ENCODE peak calls at places on chromosomes 6 and 20, in seven cellular contexts. D, N, G, H, K, U and I are unnamed samples.

GRCh38 chr20:46132705-46133120 is 14.6 kb downstream of the CD40 start:
- DNase-seq in N (peak; percentile 93), G (no peak), U (peak; percentile 47), K (peak; percentile 92), H (peak; percentile 66), D (peak; percentile 93), I (peak; percentile 85)

GRCh38 chr20:32562495-32562911 is 22.6 kb downstream of the NOL4L start:
- DNase-seq in H (no peak), D (peak; percentile 76), N (peak; percentile 75), G (no peak), U (no peak), K (peak; percentile 32), I (no peak)

GRCh38 chr6:10847684-10848083 is 9.3 kb upstream of the MAK start:
- DNase-seq in G (no peak), K (no peak), N (no peak), U (no peak), H (no peak), D (no peak), I (no peak)

GRCh38 chr6:7594579-7595125 is 4.7 kb downstream of the SNRNP48 start:
- DNase-seq in U (no peak), K (no peak), D (no peak), N (no peak), G (no peak), H (no peak), I (no peak)

GRCh38 chr6:108735991-108736345 is 112.3 kb upstream of the ARMC2 start:
- DNase-seq in N (no peak), D (peak; percentile 74), K (no peak), G (no peak), H (no peak), U (no peak), I (no peak)

GRCh38 chr6:105136433-105137350 is 43.1 kb downstream of the POPDC3 start:
- DNase-seq in D (peak; percentile 86), U (peak; percentile 43), K (peak; percentile 84), G (no peak), N (peak; percentile 78), H (no peak), I (peak; percentile 49)

GRCh38 chr6:28347119-28347518 is 2.6 kb upstream of the ZKSCAN3 start:
- DNase-seq in G (no peak), N (no peak), U (no peak), H (no peak), D (no peak), K (no peak), I (no peak)

GRCh38 chr20:3902446-3902845 is 13.3 kb downstream of the PANK2 start:
- DNase-seq in D (no peak), N (no peak), G (no peak), U (no peak), H (no peak), K (no peak), I (no peak)

GRCh38 chr20:9200620-9201019 is 131.7 kb downstream of the PLCB4 start:
- DNase-seq in H (no peak), K (no peak), D (no peak), U (no peak), N (no peak), G (peak; percentile 51), I (no peak)

GRCh38 chr20:62018437-62019143 is 47.1 kb downstream of the TAF4 start:
- DNase-seq in H (no peak), U (no peak), K (no peak), N (no peak), D (no peak), G (no peak), I (no peak)

GRCh38 chr6:148720371-148720770 is 26.5 kb upstream of the UST start:
- DNase-seq in U (no peak), D (no peak), N (no peak), K (no peak), H (no peak), G (no peak), I (no peak)

GRCh38 chr6:31125162-31125561 is 4.9 kb upstream of the CDSN start:
- DNase-seq in N (no peak), U (peak; percentile 84), K (peak; percentile 78), D (peak; percentile 67), G (no peak), H (no peak), I (no peak)

GRCh38 chr6:141248056-141248799 is 884.5 kb upstream of the GJE1 start:
- DNase-seq in K (no peak), N (no peak), D (no peak), H (no peak), U (no peak), G (no peak), I (no peak)

GRCh38 chr20:47865912-47866311 is 80.6 kb upstream of the SULF2 start:
- DNase-seq in N (no peak), D (no peak), H (no peak), K (no peak), U (no peak), G (no peak), I (no peak)

GRCh38 chr20:47866480-47866879 is 81.2 kb upstream of the SULF2 start:
- DNase-seq in D (no peak), H (no peak), G (no peak), K (no peak), N (no peak), U (no peak), I (no peak)

GRCh38 chr20:47862841-47863240 is 77.6 kb upstream of the SULF2 start:
- DNase-seq in U (no peak), N (no peak), G (no peak), H (no peak), D (no peak), K (no peak), I (no peak)

GRCh38 chr20:47865451-47865850 is 80.2 kb upstream of the SULF2 start:
- DNase-seq in K (no peak), N (no peak), D (no peak), H (no peak), U (no peak), G (no peak), I (no peak)

DNA sequence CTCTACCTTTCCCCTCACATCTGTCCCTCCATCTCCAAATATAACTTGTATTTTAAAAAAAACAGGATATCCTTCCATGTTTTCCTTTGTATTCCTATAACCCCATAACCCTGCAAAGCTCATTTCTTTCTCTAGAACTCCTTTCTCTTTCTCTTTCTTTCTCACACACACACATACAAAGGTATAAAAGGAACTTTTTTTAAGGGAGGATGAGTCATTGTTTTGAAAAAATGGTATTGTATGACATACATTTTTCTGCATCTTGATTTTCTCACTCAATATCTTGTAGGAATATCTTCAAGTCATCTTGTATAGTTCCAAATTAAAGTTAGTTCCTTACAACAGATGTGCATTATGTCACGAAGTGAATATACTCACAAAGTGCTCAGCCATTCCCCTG is 78.2 kb upstream of the SULF2 start:
- DNase-seq in U (no peak), H (no peak), G (no peak), K (no peak), N (no peak), D (no peak), I (no peak)
- H3K27me3 ChIP-seq in U (no peaks in the 10 kb centered on the region), H (no peaks in the 10 kb centered on the region), G (peaks cover 23% of the 10 kb centered on the region), K (peaks cover 23% of the 10 kb centered on the region), N (no peaks in the 10 kb centered on the region), D (peaks cover 21% of the 10 kb centered on the region), I (no peaks in the 10 kb centered on the region)

GRCh38 chr20:43724383-43724782 is 2.4 kb downstream of the GTSF1L start:
- DNase-seq in N (no peak), K (no peak), D (no peak), G (no peak), U (no peak), H (no peak), I (no peak)
- H3K4me3 ChIP-seq in N (no peak overlapping the region), K (no peak overlapping the region), D (no peak overlapping the region), G (no peak overlapping the region), U (no peak overlapping the region), H (no peak overlapping the region), I (no peak overlapping the region)

GRCh38 chr6:33613146-33613793 is 7.9 kb upstream of the ITPR3 start:
- DNase-seq in D (no peak), G (no peak), H (no peak), U (no peak), K (no peak), N (no peak), I (no peak)
- H3K27me3 ChIP-seq in D (no peaks in the 10 kb centered on the region), G (no peaks in the 10 kb centered on the region), H (no peaks in the 10 kb centered on the region), U (no peaks in the 10 kb centered on the region), K (no peaks in the 10 kb centered on the region), N (no peaks in the 10 kb centered on the region), I (no peaks in the 10 kb centered on the region)

DNA sequence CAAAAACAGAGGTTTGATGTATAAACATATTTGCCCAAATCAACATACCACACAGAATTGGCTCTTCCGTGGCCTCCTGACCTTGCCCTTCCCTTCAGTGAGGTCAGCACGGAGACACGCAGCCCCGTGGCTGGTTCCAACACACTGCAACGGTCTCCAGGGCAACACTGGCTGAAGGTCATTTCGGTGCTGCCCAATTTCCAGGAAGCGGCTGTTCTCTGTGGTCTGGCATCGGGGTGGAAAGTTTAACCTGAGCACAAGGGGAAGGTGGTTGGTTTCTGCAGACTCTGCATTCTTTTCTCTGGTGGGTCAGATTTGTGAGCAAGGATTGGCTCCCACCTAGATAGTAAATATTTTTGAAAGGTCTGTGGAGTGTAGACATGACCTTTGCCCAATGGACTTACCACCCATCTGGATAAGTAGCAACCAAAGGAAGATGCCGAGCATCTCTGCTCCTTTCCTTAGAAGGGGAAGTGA is 177.6 kb upstream of the PHACTR1 start:
- DNase-seq in G (no peak), H (no peak), U (peak; percentile 39), N (no peak), D (no peak), K (no peak), I (no peak)
- H3K4me3 ChIP-seq in G (no peak overlapping the region), H (no peak overlapping the region), U (no peak overlapping the region), N (no peak overlapping the region), D (no peak overlapping the region), K (no peak overlapping the region), I (no peak overlapping the region)

GRCh38 chr20:64047968-64048401 is 1.5 kb downstream of the SOX18 start:
- DNase-seq in U (no peak), H (no peak), N (peak; percentile 69), K (no peak), G (no peak), D (no peak), I (no peak)
- H3K27me3 ChIP-seq in U (no peaks in the 10 kb centered on the region), H (no peaks in the 10 kb centered on the region), N (peaks cover 44% of the 10 kb centered on the region), K (peaks cover 90% of the 10 kb centered on the region), G (peaks cover 31% of the 10 kb centered on the region), D (peaks cover 22% of the 10 kb centered on the region), I (peaks cover 2% of the 10 kb centered on the region)

DNA sequence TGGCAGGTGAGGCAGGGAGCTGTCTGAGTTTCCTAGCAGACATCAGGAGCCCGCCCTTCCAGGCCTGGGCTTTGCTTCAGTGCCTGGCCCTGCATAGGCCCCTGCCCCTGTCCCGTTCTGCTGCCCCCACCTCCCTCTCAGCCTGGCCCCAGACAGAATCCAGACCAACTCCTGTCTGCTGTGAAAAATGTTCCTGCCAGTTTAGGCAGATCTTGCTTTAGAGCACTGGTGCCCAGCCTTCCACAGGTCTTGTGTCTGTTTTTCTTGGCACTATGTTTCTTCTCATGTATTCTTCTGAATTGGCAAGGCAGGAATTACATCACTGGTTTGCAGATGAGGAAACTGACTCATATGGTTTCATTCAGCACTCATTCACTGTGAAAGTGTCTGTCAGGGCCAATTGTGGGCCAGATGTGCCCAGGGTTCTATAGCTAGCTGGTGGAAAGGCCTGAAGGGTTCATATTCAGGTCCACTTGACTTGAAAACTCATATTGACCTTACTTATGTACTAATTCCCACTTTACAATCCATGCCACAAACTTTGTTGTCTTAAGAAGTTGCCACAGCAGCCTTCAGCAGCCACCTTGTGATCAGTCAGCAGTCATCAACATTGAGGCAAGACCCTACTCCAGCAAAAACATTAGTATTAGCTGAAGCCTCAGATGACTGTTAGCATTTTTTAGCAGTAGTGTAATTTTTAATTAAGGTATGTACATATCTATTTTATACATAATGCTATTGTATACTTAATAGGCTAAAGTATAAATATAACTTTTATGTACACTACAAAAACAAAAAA is 40.5 kb downstream of the HLA-F start:
- DNase-seq in K (no peak), G (peak; percentile 15), D (peak; percentile 36), H (no peak), U (no peak), N (no peak), I (no peak)
- H3K4me3 ChIP-seq in K (no peak overlapping the region), G (no peak overlapping the region), D (no peak overlapping the region), H (no peak overlapping the region), U (no peak overlapping the region), N (no peak overlapping the region), I (no peak overlapping the region)